ENCODE peak calls at places on chromosomes 13 and 19, in nine cellular contexts. Y, P, E, O, F, D, L, C and K are unnamed samples. For H3K36me3, the result is how much of the 10 kb centered on the place peaks cover.

GRCh38 chr19:13615890-13616289 is 109.6 kb upstream of the CACNA1A start:
- DNase-seq in Y (no peak), P (no peak), E (no peak), O (no peak), F (no peak), D (no peak), L (no peak), C (no peak), K (no peak)

GRCh38 chr13:63124863-63125262 is 1709.2 kb upstream of the PCDH20 start:
- DNase-seq in Y (no peak), P (no peak), E (no peak), O (no peak), F (no peak), D (no peak), L (peak), C (no peak), K (no peak)

GRCh38 chr19:13995017-13995728 is 10.9 kb downstream of the RFX1 start:
- DNase-seq in Y (peak), P (no peak), E (no peak), O (no peak), F (no peak), D (no peak), L (peak), C (no peak), K (peak)

GRCh38 chr13:50699874-50700663 is 143.4 kb downstream of the DLEU7 start:
- DNase-seq in Y (no peak), P (no peak), E (peak), O (no peak), F (no peak), D (no peak), L (no peak), C (no peak), K (no peak)

GRCh38 chr13:29648760-29649159 is 53.3 kb upstream of the SLC7A1 start:
- DNase-seq in Y (no peak), P (no peak), E (no peak), O (no peak), F (no peak), D (no peak), L (no peak), C (no peak), K (no peak)

GRCh38 chr19:57888494-57889231 is at the start of gene ZNF814:
- DNase-seq in Y (peak), P (peak), E (peak), O (peak), F (peak), D (peak), L (peak), C (peak), K (peak)

GRCh38 chr19:12611361-12611699 is 610 bp downstream of the ZNF791 start:
- DNase-seq in Y (peak), P (peak), E (peak), O (peak), F (peak), D (peak), L (peak), C (peak), K (peak)

GRCh38 chr13:45086484-45086883 is 33.8 kb upstream of the GTF2F2 start:
- DNase-seq in Y (peak), P (peak), E (no peak), O (no peak), F (no peak), D (no peak), L (peak), C (no peak), K (no peak)

GRCh38 chr13:49681837-49682236 is 9.4 kb downstream of the EBPL start:
- DNase-seq in Y (no peak), P (peak), E (peak), O (no peak), F (no peak), D (no peak), L (peak), C (no peak), K (no peak)

GRCh38 chr19:44741841-44742352 is 6.6 kb upstream of the BCL3 start:
- DNase-seq in Y (peak), P (peak), E (peak), O (peak), F (peak), D (peak), L (peak), C (peak), K (peak)

GRCh38 chr13:99155821-99156220 is 44.8 kb upstream of the UBAC2 start:
- DNase-seq in Y (no peak), P (peak), E (no peak), O (no peak), F (no peak), D (no peak), L (no peak), C (no peak), K (no peak)

DNA sequence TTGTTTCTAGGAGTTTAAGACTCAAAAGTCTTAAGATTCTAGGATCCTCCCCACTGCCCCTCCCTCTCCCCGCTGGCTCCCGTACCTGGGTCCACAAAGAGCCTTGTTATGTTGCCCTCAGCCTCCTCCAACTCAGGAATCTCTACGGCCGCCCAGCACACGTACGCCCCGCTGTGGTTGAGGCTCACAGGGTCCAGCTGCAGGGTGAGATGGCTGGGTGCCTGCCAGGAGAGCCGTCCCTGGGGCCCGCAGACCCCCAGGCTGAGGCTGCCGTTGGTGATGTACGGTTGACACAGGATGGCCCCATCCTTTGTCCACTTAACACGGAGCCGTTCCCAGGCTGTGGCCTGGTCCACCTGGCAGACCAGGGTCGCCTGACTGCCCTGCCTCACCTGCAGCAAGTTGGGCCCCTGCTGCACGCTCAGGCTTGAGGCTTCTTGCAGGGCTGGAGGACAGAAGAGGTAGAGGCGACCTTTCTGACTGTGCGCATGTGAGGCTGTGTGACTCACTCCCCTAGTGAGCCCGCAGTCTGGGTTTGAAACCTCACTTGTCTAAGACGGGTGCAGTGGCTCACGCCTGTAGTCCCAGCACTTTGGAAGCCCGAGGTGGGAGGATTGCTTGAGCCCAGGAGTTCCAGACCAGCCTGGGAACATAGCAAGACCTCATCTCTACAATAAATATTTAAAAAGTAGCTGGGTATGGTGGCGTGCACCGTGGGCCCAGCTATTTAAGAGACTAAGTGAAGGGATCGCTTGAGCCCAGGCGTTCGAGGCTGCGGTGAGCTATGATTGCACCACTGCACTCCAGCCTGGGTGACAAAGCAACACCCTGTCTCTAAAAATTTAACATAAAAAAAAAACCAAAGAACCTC is 4.1 kb downstream of the TMIGD2 start:
- DNase-seq in Y (no peak), P (no peak), E (peak), O (no peak), F (no peak), D (no peak), L (no peak), C (no peak), K (no peak)
- TF ChIP-seq CTCF in Y (no peak), P (no peak), E (peak), O (no peak), F (no peak), D (no peak), L (no peak), C (no peak), K (no peak)

DNA sequence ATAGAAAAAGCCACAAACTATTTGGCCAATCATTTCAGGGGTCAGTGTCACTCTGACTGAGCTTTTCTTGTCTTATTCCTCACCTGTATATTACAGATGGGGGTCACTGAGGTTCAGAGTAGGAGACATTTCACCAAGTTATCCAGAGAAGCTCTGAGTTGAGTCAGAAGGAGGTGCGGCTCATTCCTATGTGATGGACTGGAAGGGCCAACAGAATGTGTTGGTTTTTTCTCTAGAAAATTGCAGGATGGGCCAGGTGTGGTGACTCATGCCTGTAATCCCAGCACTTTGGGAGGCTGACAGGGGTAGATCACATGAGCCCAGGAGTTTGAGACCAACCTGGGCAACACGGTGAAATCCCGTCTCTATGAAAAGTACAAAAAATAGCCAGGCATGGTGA is 24.5 kb upstream of the ZNF83 start:
- DNase-seq in Y (no peak), P (peak), E (no peak), O (no peak), F (no peak), D (no peak), L (no peak), C (no peak), K (no peak)
- H3K36me3 ChIP-seq in Y (under half), P (under half), E (under half), O (under half), F (under half), D (under half), L (under half), C (under half), K (under half)

GRCh38 chr19:1002600-1002999 is 2.4 kb downstream of the GRIN3B start:
- DNase-seq in Y (no peak), P (no peak), E (no peak), O (no peak), F (no peak), D (no peak), L (no peak), C (no peak), K (no peak)

GRCh38 chr19:1003283-1003682 is 3.1 kb downstream of the GRIN3B start:
- DNase-seq in Y (no peak), P (no peak), E (no peak), O (no peak), F (no peak), D (no peak), L (no peak), C (no peak), K (no peak)

GRCh38 chr19:1000591-1001537 is 645 bp downstream of the GRIN3B start:
- DNase-seq in Y (no peak), P (no peak), E (peak), O (no peak), F (no peak), D (no peak), L (no peak), C (no peak), K (no peak)

GRCh38 chr19:1000095-1000494 is at the start of gene GRIN3B:
- DNase-seq in Y (no peak), P (peak), E (peak), O (peak), F (no peak), D (no peak), L (peak), C (peak), K (no peak)

GRCh38 chr19:1001538-1002166 is 1.4 kb downstream of the GRIN3B start:
- DNase-seq in Y (no peak), P (no peak), E (peak), O (peak), F (no peak), D (no peak), L (peak), C (peak), K (no peak)
- TF ChIP-seq CTCF in Y (peak), P (peak), E (peak), O (peak), F (peak), D (peak), L (peak), C (peak), K (peak)

GRCh38 chr19:651991-652390 is 11.0 kb downstream of the RNF126 start:
- DNase-seq in Y (no peak), P (no peak), E (no peak), O (no peak), F (no peak), D (no peak), L (no peak), C (no peak), K (no peak)

GRCh38 chr19:652467-653389 is 10.3 kb downstream of the RNF126 start:
- DNase-seq in Y (no peak), P (no peak), E (no peak), O (no peak), F (no peak), D (no peak), L (no peak), C (no peak), K (no peak)

GRCh38 chr19:650121-650520 is 10.4 kb downstream of the FGF22 start:
- DNase-seq in Y (no peak), P (no peak), E (no peak), O (no peak), F (no peak), D (no peak), L (no peak), C (no peak), K (no peak)

GRCh38 chr19:648904-649733 is 9.4 kb downstream of the FGF22 start:
- DNase-seq in Y (no peak), P (no peak), E (no peak), O (no peak), F (no peak), D (no peak), L (no peak), C (no peak), K (no peak)

DNA sequence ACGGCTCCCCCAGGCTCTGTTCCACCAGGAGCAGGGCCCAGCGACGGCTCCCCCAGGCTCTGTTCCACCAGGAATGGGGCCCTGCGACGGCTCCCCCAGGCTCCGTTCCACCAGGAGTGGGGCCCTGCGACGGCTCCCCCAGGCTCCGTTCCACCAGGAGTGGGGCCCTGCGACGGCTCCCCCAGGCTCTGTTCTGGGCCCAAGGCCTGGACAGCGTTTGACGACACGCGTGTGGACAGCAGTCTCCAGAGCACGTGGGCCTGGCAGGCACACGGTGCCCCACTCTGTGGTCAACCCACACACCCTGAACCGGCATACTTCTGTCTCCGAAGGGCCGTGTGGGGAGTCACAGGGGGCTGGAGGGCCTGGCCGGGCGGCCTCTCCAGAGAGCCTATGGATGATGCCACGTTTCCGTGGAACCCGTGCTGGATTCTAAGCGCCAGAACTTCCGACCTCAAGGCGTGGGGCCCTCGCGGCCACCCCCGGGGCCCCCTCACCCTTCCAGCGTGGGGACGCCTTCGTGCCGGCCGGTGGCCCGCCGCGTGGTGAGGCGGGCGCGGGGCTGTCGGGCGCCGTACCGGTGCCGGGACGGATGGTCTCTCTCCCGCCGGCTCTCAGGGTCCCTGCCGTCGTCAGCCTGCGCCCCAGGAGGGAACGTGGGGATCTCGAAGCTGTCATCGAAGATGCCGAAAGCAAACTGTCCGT is 11.6 kb downstream of the FGF22 start:
- DNase-seq in Y (no peak), P (no peak), E (no peak), O (no peak), F (no peak), D (no peak), L (no peak), C (no peak), K (no peak)
- H3K36me3 ChIP-seq in Y (under half), P (under half), E (under half), O (half or more), F (half or more), D (under half), L (under half), C (under half), K (under half)

GRCh38 chr13:43304945-43305344 is 281.6 kb downstream of the DNAJC15 start:
- DNase-seq in Y (no peak), P (no peak), E (no peak), O (no peak), F (no peak), D (no peak), L (no peak), C (no peak), K (no peak)
- TF ChIP-seq CTCF in Y (no peak), P (peak), E (peak), O (no peak), F (no peak), D (no peak), L (no peak), C (no peak), K (no peak)

DNA sequence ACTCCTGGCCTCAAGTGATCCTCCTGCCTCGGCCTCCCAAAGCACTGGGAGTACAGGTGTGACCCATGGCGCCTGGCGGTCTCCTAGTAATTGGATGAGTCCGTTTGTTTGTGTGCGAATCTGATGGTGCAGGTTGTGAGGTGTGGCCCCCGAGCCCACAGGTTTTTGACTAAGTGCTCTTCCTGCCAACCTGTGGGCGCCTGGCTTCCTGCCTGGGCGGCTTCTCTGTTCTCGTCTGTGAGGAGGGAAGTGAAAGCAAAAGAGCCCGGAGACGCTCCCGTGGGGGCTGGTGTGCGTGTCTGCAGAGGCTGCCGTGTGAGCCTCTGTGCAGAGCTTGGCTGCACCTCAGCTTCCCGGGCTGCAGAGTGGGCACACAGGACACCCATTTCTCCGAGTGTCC is 10.0 kb downstream of the ARHGAP45 start:
- DNase-seq in Y (no peak), P (peak), E (no peak), O (peak), F (peak), D (no peak), L (no peak), C (peak), K (peak)
- H3K36me3 ChIP-seq in Y (under half), P (under half), E (under half), O (under half), F (under half), D (under half), L (under half), C (under half), K (under half)

DNA sequence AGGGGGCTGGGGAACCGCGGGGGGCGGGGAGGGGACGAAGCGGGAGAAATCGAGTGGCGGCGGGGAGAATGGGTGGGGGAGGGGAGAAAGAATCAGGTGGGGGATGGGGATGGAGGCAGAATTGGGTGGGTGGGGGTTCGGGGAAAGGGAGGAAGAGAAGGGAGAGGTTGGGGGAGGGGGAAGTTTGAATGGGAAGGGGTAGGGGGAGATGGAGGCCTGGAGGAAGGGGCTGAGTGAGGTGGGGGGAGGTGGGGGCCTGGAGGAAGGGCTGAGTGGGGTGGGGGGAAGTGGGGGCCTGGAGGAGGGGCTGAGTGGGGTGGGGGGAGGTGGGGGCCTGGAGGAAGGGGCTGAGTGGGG is 391 bp upstream of the ADAMTS10 start:
- DNase-seq in Y (no peak), P (no peak), E (no peak), O (no peak), F (no peak), D (no peak), L (no peak), C (no peak), K (no peak)
- TF ChIP-seq CTCF in Y (no peak), P (no peak), E (no peak), O (no peak), F (no peak), D (no peak), L (no peak), C (no peak), K (no peak)

GRCh38 chr13:111390522-111391270 is 70.3 kb downstream of the TEX29 start:
- DNase-seq in Y (no peak), P (no peak), E (no peak), O (peak), F (no peak), D (no peak), L (no peak), C (peak), K (no peak)
- H3K36me3 ChIP-seq in Y (under half), P (under half), E (under half), O (under half), F (under half), D (under half), L (under half), C (under half), K (under half)

GRCh38 chr19:40747536-40747935 is 2.7 kb downstream of the ACTMAP start:
- DNase-seq in Y (no peak), P (no peak), E (no peak), O (no peak), F (no peak), D (no peak), L (no peak), C (no peak), K (no peak)

GRCh38 chr19:40743926-40744325 is 6.4 kb downstream of the ACTMAP start:
- DNase-seq in Y (no peak), P (no peak), E (no peak), O (no peak), F (no peak), D (no peak), L (no peak), C (no peak), K (no peak)

GRCh38 chr19:40745402-40745780 is 4.9 kb downstream of the ACTMAP start:
- DNase-seq in Y (no peak), P (no peak), E (no peak), O (no peak), F (no peak), D (no peak), L (peak), C (no peak), K (no peak)

GRCh38 chr19:40742477-40742876 is 7.8 kb downstream of the ACTMAP start:
- DNase-seq in Y (no peak), P (no peak), E (no peak), O (no peak), F (no peak), D (no peak), L (no peak), C (no peak), K (peak)

DNA sequence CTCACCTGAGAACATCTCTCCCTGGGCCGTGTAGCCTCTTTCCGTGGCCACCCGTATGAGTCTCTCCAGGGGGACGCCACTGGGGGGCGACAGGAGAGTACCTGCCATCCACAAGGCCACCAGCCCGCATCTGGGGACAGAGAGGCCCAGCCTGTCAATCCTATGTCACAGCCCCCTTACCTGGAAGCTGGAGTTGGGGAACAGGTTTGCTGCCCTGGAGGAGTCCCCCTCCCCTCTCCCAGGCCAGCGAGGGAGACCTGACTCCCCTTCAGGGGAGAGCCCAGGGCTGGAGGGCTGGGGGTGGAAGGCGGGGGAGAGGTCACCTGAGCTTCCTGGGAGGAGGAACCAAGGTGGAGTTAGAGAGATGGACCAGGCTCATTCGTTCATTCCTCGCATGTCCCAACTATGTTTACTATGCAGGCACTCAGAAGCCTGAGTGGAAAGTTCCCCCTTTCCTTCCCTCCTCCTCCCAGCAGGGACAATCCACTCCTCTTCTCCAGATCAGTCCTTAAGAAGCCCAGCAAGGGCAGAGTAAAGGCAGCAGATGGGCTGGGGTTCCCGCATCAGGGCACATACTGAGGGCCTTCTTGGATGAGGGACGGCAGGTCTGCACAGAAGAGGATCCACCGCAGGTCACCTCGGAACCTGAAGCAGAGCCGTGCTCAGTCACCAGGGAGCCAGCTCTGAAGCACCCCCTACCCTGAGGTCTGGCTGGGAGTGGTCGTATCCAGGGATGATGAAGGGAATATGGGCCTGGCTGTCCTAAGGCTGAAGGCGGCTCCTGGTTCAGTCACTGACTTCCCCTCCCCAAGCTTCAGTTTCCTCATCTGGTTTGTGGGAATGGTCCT is 5.5 kb downstream of the ACTMAP start:
- DNase-seq in Y (no peak), P (no peak), E (peak), O (no peak), F (no peak), D (no peak), L (no peak), C (no peak), K (no peak)
- TF ChIP-seq CTCF in Y (no peak), P (peak), E (peak), O (no peak), F (no peak), D (no peak), L (no peak), C (no peak), K (peak)